ENCODE peak calls at places on chromosome 18, in five cellular contexts. E is NT2/D1, J is mammary epithelial cell, W is mesendoderm, Z is IMR-90. H is an unnamed sample.

GRCh38 chr18:55256568-55257289 is 297.5 kb upstream of the CCDC68 start:
- DNase-seq in E (no peak), J (no peak), W (no peak), Z (no peak), H (no peak)

GRCh38 chr18:50715919-50716318 is 103.9 kb downstream of the MRO start:
- DNase-seq in E (no peak), J (no peak), W (no peak), Z (no peak), H (no peak)

GRCh38 chr18:45165871-45166270 is 449.4 kb upstream of the SLC14A2 start:
- DNase-seq in E (no peak), J (no peak), W (no peak), Z (no peak), H (no peak)

GRCh38 chr18:5728566-5728965 is 166.8 kb downstream of the TMEM200C start:
- DNase-seq in E (no peak), J (no peak), W (peak), Z (no peak), H (no peak)

GRCh38 chr18:12038082-12038660 is 55.5 kb upstream of the ANKRD62 start:
- DNase-seq in E (no peak), J (no peak), W (peak), Z (no peak), H (peak)

GRCh38 chr18:50928551-50928950 is 39.3 kb upstream of the ELAC1 start:
- DNase-seq in E (no peak), J (peak), W (no peak), Z (peak), H (no peak)

GRCh38 chr18:47872426-47872825 is 58.0 kb downstream of the SMAD2 start:
- DNase-seq in E (no peak), J (no peak), W (no peak), Z (no peak), H (no peak)

GRCh38 chr18:71398530-71398929 is 1109.7 kb downstream of the SOCS6 start:
- DNase-seq in E (peak), J (no peak), W (peak), Z (no peak), H (no peak)

GRCh38 chr18:37846996-37847395 is 281.4 kb upstream of the CELF4 start:
- DNase-seq in E (peak), J (no peak), W (peak), Z (no peak), H (no peak)

GRCh38 chr18:63025251-63025710 is 294.3 kb downstream of the BCL2 start:
- DNase-seq in E (peak), J (peak), W (peak), Z (no peak), H (no peak)

GRCh38 chr18:40874233-40874632 is 1080.8 kb upstream of the PIK3C3 start:
- DNase-seq in E (no peak), J (peak), W (no peak), Z (peak), H (no peak)

GRCh38 chr18:11322006-11322405 is 172.6 kb upstream of the PIEZO2 start:
- DNase-seq in E (no peak), J (peak), W (no peak), Z (peak), H (no peak)

GRCh38 chr18:36455931-36456330 is 158.4 kb downstream of the FHOD3 start:
- DNase-seq in E (no peak), J (no peak), W (no peak), Z (no peak), H (no peak)

GRCh38 chr18:48904086-48904485 is 46.7 kb downstream of the SMAD7 start:
- DNase-seq in E (no peak), J (no peak), W (no peak), Z (peak), H (no peak)

GRCh38 chr18:48896875-48897511 is 53.8 kb downstream of the SMAD7 start:
- DNase-seq in E (no peak), J (peak), W (peak), Z (peak), H (peak)

GRCh38 chr18:56641714-56642331 is 3.4 kb upstream of the TXNL1 start:
- DNase-seq in E (no peak), J (peak), W (no peak), Z (peak), H (no peak)

GRCh38 chr18:36075862-36076587 is 8.7 kb upstream of the RPRD1A start:
- DNase-seq in E (no peak), J (peak), W (peak), Z (peak), H (no peak)

GRCh38 chr18:37956020-37956419 is 390.4 kb upstream of the CELF4 start:
- DNase-seq in E (no peak), J (no peak), W (no peak), Z (no peak), H (no peak)

GRCh38 chr18:50560681-50561629 is 1.1 kb downstream of the MAPK4 start:
- DNase-seq in E (no peak), J (no peak), W (peak), Z (no peak), H (peak)

GRCh38 chr18:58117685-58118403 is 73.8 kb downstream of the NEDD4L start:
- DNase-seq in E (no peak), J (peak), W (no peak), Z (peak), H (no peak)

GRCh38 chr18:38321262-38321661 is 755.7 kb upstream of the CELF4 start:
- DNase-seq in E (no peak), J (no peak), W (no peak), Z (no peak), H (no peak)

GRCh38 chr18:69936191-69936558 is 11.5 kb downstream of the CD226 start:
- DNase-seq in E (no peak), J (no peak), W (no peak), Z (no peak), H (no peak)

GRCh38 chr18:76824136-76824676 is 1.8 kb downstream of the ZNF236 start:
- DNase-seq in E (no peak), J (no peak), W (no peak), Z (no peak), H (no peak)
- H3K9ac ChIP-seq in E (peak), J (no peak), W (peak), Z (no peak), H (no peak)

GRCh38 chr18:3350566-3351527 is 88.9 kb downstream of the MYL12B start:
- DNase-seq in E (no peak), J (peak), W (peak), Z (peak), H (no peak)
- H3K9ac ChIP-seq in E (no peak), J (peak), W (no peak), Z (no peak), H (no peak)

GRCh38 chr18:13312515-13312914 is 94.0 kb downstream of the LDLRAD4 start:
- DNase-seq in E (no peak), J (no peak), W (no peak), Z (no peak), H (no peak)

GRCh38 chr18:13310286-13310685 is 91.7 kb downstream of the LDLRAD4 start:
- DNase-seq in E (no peak), J (no peak), W (no peak), Z (no peak), H (no peak)

GRCh38 chr18:13315000-13315399 is 96.4 kb downstream of the LDLRAD4 start:
- DNase-seq in E (no peak), J (no peak), W (no peak), Z (no peak), H (no peak)

GRCh38 chr18:13316066-13316465 is 97.5 kb downstream of the LDLRAD4 start:
- DNase-seq in E (no peak), J (no peak), W (no peak), Z (no peak), H (no peak)

GRCh38 chr18:13313006-13313661 is 94.6 kb downstream of the LDLRAD4 start:
- DNase-seq in E (no peak), J (no peak), W (no peak), Z (no peak), H (no peak)
- H3K9ac ChIP-seq in E (no peak), J (no peak), W (no peak), Z (no peak), H (no peak)

GRCh38 chr18:77105021-77105420 is 27.6 kb downstream of the MBP start:
- DNase-seq in E (no peak), J (no peak), W (no peak), Z (no peak), H (peak)

GRCh38 chr18:77107218-77107815 is 25.3 kb downstream of the MBP start:
- DNase-seq in E (no peak), J (no peak), W (no peak), Z (no peak), H (peak)

GRCh38 chr18:77106331-77106730 is 26.3 kb downstream of the MBP start:
- DNase-seq in E (no peak), J (no peak), W (no peak), Z (no peak), H (peak)

GRCh38 chr18:77103991-77104521 is 28.5 kb downstream of the MBP start:
- DNase-seq in E (no peak), J (no peak), W (no peak), Z (no peak), H (peak)

DNA sequence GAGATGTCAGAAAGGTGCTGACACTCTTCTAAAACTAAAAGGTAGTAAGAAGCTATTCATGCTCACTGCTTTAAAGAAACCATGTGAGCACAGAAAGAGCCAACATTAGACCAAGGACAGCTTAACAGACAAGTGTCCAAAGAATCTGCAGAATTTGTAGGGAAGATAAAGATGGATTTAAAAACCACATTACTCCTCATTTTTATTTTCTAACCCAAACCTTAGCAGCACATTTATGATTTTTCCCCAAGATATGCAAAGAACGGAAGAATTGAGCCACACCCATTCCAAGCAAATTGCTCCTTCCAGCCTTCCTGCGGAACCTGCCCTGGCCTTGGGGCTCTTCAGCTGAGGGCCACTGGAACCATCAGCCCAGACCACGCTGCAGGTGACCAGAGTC is 26.9 kb downstream of the MBP start:
- DNase-seq in E (no peak), J (no peak), W (no peak), Z (no peak), H (peak)
- H3K9ac ChIP-seq in E (no peak), J (no peak), W (no peak), Z (no peak), H (no peak)

DNA sequence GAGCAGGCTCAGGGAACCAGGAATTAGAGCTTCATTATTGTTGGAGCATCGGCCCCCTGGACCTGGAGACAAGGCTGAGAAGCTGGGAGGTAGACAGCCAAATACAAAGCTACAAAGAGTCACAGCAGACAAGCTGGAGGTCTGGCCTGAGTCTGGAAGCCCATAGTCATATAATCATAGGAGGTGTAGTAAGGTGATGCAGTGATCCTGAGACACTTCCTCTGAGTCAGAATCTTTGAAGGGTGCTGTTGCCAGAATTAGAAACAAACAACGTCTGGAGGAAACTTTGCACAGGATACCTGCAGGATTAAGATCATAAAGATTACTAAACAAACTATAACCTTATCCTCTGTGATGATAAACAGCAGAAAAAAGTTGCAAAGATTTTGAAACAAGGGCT is 213.8 kb downstream of the DSC3 start:
- DNase-seq in E (no peak), J (peak), W (no peak), Z (no peak), H (no peak)
- H3K9ac ChIP-seq in E (no peak), J (no peak), W (no peak), Z (no peak), H (no peak)

GRCh38 chr18:8970843-8971242 is 131.7 kb upstream of the NDUFV2 start:
- DNase-seq in E (no peak), J (no peak), W (no peak), Z (no peak), H (no peak)
- H3K9ac ChIP-seq in E (no peak), J (no peak), W (no peak), Z (no peak), H (no peak)

GRCh38 chr18:60067426-60068210 is 167.8 kb downstream of the PMAIP1 start:
- DNase-seq in E (no peak), J (no peak), W (peak), Z (no peak), H (no peak)
- H3K9ac ChIP-seq in E (no peak), J (no peak), W (no peak), Z (no peak), H (no peak)

GRCh38 chr18:23257153-23257552 is 121.9 kb downstream of the CABLES1 start:
- DNase-seq in E (no peak), J (no peak), W (no peak), Z (no peak), H (no peak)

GRCh38 chr18:23259701-23260661 is 124.7 kb downstream of the CABLES1 start:
- DNase-seq in E (no peak), J (peak), W (peak), Z (peak), H (peak)

GRCh38 chr18:23260932-23261590 is 125.8 kb downstream of the CABLES1 start:
- DNase-seq in E (no peak), J (no peak), W (no peak), Z (no peak), H (no peak)

GRCh38 chr18:23257686-23258565 is 122.6 kb downstream of the CABLES1 start:
- DNase-seq in E (no peak), J (peak), W (no peak), Z (peak), H (no peak)

DNA sequence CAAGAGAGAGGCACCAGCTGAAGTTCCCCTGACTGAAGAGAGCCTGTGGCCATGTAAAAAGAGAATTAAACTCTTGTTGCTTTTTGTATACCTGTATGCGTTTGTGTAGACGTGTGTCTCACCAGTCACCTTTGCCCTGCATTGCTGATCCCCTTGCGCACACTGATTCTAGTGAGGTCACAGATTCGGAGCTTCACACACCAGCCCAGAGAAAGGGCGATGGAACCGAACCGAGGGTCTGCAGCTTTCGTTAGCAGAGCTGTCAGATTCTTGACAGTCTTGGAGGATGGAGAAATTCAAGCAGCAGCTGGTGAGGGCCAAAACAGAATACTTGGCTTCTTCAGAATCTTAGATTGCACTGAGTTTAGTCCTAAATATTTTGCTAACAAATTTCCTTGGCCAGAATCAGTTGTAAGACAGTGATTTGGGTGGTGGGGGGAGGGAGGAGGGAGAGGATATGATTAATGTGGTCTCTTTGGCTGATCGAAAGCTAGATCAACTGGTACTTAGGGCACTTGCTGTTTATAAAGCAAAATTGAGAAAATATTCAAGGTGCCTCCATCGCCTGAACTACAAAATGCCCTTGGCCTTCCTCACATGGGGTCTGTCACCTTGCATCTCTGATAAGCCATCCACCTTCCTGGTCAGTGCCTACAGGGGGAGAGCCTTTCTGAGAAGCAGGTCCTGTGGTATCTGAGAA is 123.4 kb downstream of the CABLES1 start:
- DNase-seq in E (no peak), J (no peak), W (peak), Z (no peak), H (no peak)
- H3K9ac ChIP-seq in E (peak), J (no peak), W (peak), Z (peak), H (no peak)

DNA sequence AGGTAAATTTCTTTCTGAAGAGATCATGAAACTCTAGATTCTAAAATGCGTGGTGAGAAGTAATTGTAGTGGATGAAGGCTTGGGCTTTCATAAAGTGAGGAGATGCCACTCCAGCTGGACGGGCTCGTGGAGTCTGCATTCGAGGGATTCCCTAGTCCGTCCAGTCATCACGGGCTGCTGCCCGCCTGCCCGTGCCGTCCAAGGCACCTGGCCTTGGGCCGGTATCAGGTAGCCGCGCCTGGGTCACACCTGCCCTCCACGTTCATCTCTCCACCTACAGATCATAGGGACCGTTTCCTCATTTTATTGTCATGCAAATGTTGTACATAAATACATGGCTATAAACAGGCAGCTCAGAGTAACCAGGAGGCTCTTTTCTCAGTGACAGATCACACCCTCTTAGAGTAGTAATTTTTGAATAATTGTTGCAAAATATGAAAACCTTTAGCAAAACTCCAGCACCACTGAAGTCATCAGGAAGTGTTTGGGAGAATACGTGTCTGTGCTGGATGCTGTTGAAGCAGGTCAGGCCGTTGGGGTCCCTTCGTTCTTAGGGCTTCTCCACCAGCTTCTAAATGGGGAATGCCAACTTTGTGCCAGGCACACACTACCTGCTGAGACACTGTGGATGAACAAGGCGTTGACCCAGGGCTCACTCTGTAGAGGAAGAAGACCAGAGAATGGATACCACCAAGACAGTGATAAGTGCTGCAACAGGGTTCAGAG is 112.6 kb downstream of the FAM210A start:
- DNase-seq in E (no peak), J (no peak), W (no peak), Z (no peak), H (no peak)
- H3K9ac ChIP-seq in E (no peak), J (no peak), W (no peak), Z (no peak), H (no peak)

H was measured in kidney.